ENCODE peak calls at places on chromosomes 11 and 22, in seven cellular contexts. H, L, F, Y, D, S and N are unnamed samples.

GRCh38 chr11:47950396-47950795 is 30.0 kb upstream of the PTPRJ start:
- DNase-seq in H (peak; percentile 69), L (peak; percentile 14), F (no peak), Y (no peak), D (peak; percentile 50), S (no peak), N (no peak)

GRCh38 chr11:34185926-34186841 is 80.8 kb downstream of the NAT10 start:
- DNase-seq in H (no peak), L (no peak), F (no peak), Y (no peak), D (no peak), S (peak; percentile 21), N (no peak)

GRCh38 chr11:66036334-66036710 is 10.0 kb upstream of the CATSPER1 start:
- DNase-seq in H (no peak), L (no peak), F (no peak), Y (no peak), D (no peak), S (no peak), N (no peak)

GRCh38 chr22:46956498-46957215 is 194.2 kb downstream of the TBC1D22A start:
- DNase-seq in H (no peak), L (no peak), F (no peak), Y (no peak), D (no peak), S (no peak), N (no peak)

GRCh38 chr11:73715551-73715950 is 45.3 kb downstream of the RAB6A start:
- DNase-seq in H (no peak), L (no peak), F (no peak), Y (no peak), D (no peak), S (no peak), N (no peak)

GRCh38 chr11:124669193-124669592 is 4.3 kb downstream of the SIAE start:
- DNase-seq in H (peak; percentile 48), L (no peak), F (peak; percentile 76), Y (peak; percentile 74), D (peak; percentile 55), S (peak; percentile 50), N (peak; percentile 29)

GRCh38 chr11:90189011-90189410 is 33.8 kb downstream of the CHORDC1 start:
- DNase-seq in H (no peak), L (no peak), F (no peak), Y (no peak), D (no peak), S (no peak), N (no peak)

GRCh38 chr22:46088541-46089311 is 61.6 kb upstream of the PPARA start:
- DNase-seq in H (peak; percentile 78), L (no peak), F (peak; percentile 86), Y (no peak), D (no peak), S (no peak), N (no peak)

GRCh38 chr22:27673839-27674238 is 127.7 kb downstream of the MN1 start:
- DNase-seq in H (no peak), L (no peak), F (peak; percentile 33), Y (no peak), D (no peak), S (no peak), N (no peak)

GRCh38 chr11:119480375-119481020 is 57.5 kb upstream of the THY1 start:
- DNase-seq in H (no peak), L (no peak), F (no peak), Y (no peak), D (no peak), S (no peak), N (no peak)

GRCh38 chr11:75563978-75564552 is 2.0 kb downstream of the SERPINH1 start:
- DNase-seq in H (peak; percentile 89), L (no peak), F (peak; percentile 87), Y (no peak), D (no peak), S (peak; percentile 59), N (no peak)

GRCh38 chr11:17519031-17519430 is 25.2 kb downstream of the USH1C start:
- DNase-seq in H (no peak), L (no peak), F (no peak), Y (no peak), D (no peak), S (no peak), N (no peak)

GRCh38 chr11:706957-707816 is 1.2 kb downstream of the EPS8L2 start:
- DNase-seq in H (peak; percentile 24), L (no peak), F (no peak), Y (no peak), D (no peak), S (no peak), N (no peak)

GRCh38 chr11:100890779-100891178 is 203.7 kb downstream of the ARHGAP42 start:
- DNase-seq in H (peak; percentile 98), L (no peak), F (no peak), Y (no peak), D (no peak), S (no peak), N (no peak)

GRCh38 chr11:6596237-6596877 is 7.1 kb downstream of the RRP8 start:
- DNase-seq in H (no peak), L (no peak), F (no peak), Y (no peak), D (no peak), S (no peak), N (no peak)

GRCh38 chr11:69398529-69399492 is 82.7 kb upstream of the LINC01488 start:
- DNase-seq in H (peak; percentile 55), L (no peak), F (no peak), Y (no peak), D (no peak), S (no peak), N (no peak)

GRCh38 chr22:32992821-32993220 is 65.4 kb downstream of the SYN3 start:
- DNase-seq in H (no peak), L (no peak), F (no peak), Y (no peak), D (no peak), S (no peak), N (no peak)

GRCh38 chr11:77724639-77725038 is 87.0 kb upstream of the CLNS1A start:
- DNase-seq in H (no peak), L (no peak), F (no peak), Y (no peak), D (no peak), S (no peak), N (no peak)

GRCh38 chr11:48093795-48094642 is 113.7 kb downstream of the PTPRJ start:
- DNase-seq in H (no peak), L (no peak), F (no peak), Y (no peak), D (no peak), S (no peak), N (no peak)